ENCODE peak calls at places on chromosomes 11 and 22, in four cellular contexts. One of them, this sample, is unnamed.

GRCh38 chr11:102761646-102762238 is 18.7 kb downstream of the MMP10 start:
- DNase-seq in hippocampal formation: no peak
- DNase-seq in activated naive CD8-positive, alpha-beta T cell treated with anti-CD3 and anti-CD28 coated beads for 36 hours: no peak
- DNase-seq in Kasumi-1: no peak
- DNase-seq in this sample: no peak

GRCh38 chr11:103109818-103110388 is 677 bp downstream of the DYNC2H1 start:
- DNase-seq in activated naive CD8-positive, alpha-beta T cell treated with anti-CD3 and anti-CD28 coated beads for 36 hours: peak
- DNase-seq in Kasumi-1: no peak
- DNase-seq in hippocampal formation: no peak
- DNase-seq in this sample: no peak

GRCh38 chr11:128061321-128061871 is 526.0 kb downstream of the ETS1 start:
- DNase-seq in hippocampal formation: no peak
- DNase-seq in Kasumi-1: no peak
- DNase-seq in activated naive CD8-positive, alpha-beta T cell treated with anti-CD3 and anti-CD28 coated beads for 36 hours: no peak
- DNase-seq in this sample: no peak

GRCh38 chr11:30585067-30585891 is 874 bp downstream of the MPPED2 start:
- DNase-seq in Kasumi-1: no peak
- DNase-seq in activated naive CD8-positive, alpha-beta T cell treated with anti-CD3 and anti-CD28 coated beads for 36 hours: peak
- DNase-seq in hippocampal formation: no peak
- DNase-seq in this sample: no peak

GRCh38 chr11:70580036-70580805 is 181.9 kb downstream of the CTTN start:
- DNase-seq in activated naive CD8-positive, alpha-beta T cell treated with anti-CD3 and anti-CD28 coated beads for 36 hours: no peak
- DNase-seq in hippocampal formation: no peak
- DNase-seq in Kasumi-1: no peak
- DNase-seq in this sample: no peak

GRCh38 chr22:33579448-33580093 is 340.7 kb downstream of the LARGE1 start:
- DNase-seq in hippocampal formation: peak
- DNase-seq in activated naive CD8-positive, alpha-beta T cell treated with anti-CD3 and anti-CD28 coated beads for 36 hours: peak
- DNase-seq in Kasumi-1: peak
- DNase-seq in this sample: no peak

GRCh38 chr11:46243796-46244109 is 33.7 kb upstream of the CREB3L1 start:
- DNase-seq in activated naive CD8-positive, alpha-beta T cell treated with anti-CD3 and anti-CD28 coated beads for 36 hours: no peak
- DNase-seq in Kasumi-1: no peak
- DNase-seq in hippocampal formation: no peak
- DNase-seq in this sample: no peak

GRCh38 chr11:125111341-125112234 is at the start of gene TMEM218:
- DNase-seq in activated naive CD8-positive, alpha-beta T cell treated with anti-CD3 and anti-CD28 coated beads for 36 hours: peak
- DNase-seq in Kasumi-1: peak
- DNase-seq in hippocampal formation: peak
- DNase-seq in this sample: peak

GRCh38 chr11:132632641-132633124 is 899.6 kb downstream of the OPCML start:
- DNase-seq in hippocampal formation: peak
- DNase-seq in activated naive CD8-positive, alpha-beta T cell treated with anti-CD3 and anti-CD28 coated beads for 36 hours: no peak
- DNase-seq in Kasumi-1: no peak
- DNase-seq in this sample: no peak

GRCh38 chr11:99489561-99489960 is 468.8 kb downstream of the CNTN5 start:
- DNase-seq in hippocampal formation: no peak
- DNase-seq in activated naive CD8-positive, alpha-beta T cell treated with anti-CD3 and anti-CD28 coated beads for 36 hours: no peak
- DNase-seq in Kasumi-1: no peak
- DNase-seq in this sample: no peak

GRCh38 chr11:64809781-64810241 is 540 bp downstream of the MEN1 start:
- DNase-seq in hippocampal formation: no peak
- DNase-seq in activated naive CD8-positive, alpha-beta T cell treated with anti-CD3 and anti-CD28 coated beads for 36 hours: peak
- DNase-seq in Kasumi-1: no peak
- DNase-seq in this sample: no peak

This sample was measured in NCI-H2081 treated with DMSO at 0.1 percent for 48 hours.